ENCODE peak calls at places on chromosomes 2 and 18, in seven cellular contexts. I, J, U, T, H, C and A are unnamed samples.

GRCh38 chr2:226649871-226650660 is 149.6 kb downstream of the IRS1 start:
- DNase-seq in I (peak; percentile 27), J (peak; percentile 71), U (peak; percentile 96), T (peak; percentile 91), H (peak; percentile 5), C (no peak), A (peak; percentile 94)

GRCh38 chr2:189659734-189660133 is 1.5 kb upstream of the ASNSD1 start:
- DNase-seq in I (no peak), J (no peak), U (no peak), T (peak; percentile 52), H (no peak), C (no peak), A (no peak)

GRCh38 chr2:219570194-219570923 is 980 bp downstream of the OBSL1 start:
- DNase-seq in I (no peak), J (no peak), U (peak; percentile 52), T (peak; percentile 33), H (peak; percentile 46), C (peak; percentile 43), A (peak; percentile 40)

GRCh38 chr2:19543271-19544019 is 185.0 kb upstream of the OSR1 start:
- DNase-seq in I (no peak), J (no peak), U (no peak), T (no peak), H (no peak), C (no peak), A (no peak)

GRCh38 chr2:119873350-119874013 is 113.8 kb downstream of the PTPN4 start:
- DNase-seq in I (no peak), J (no peak), U (no peak), T (no peak), H (no peak), C (no peak), A (no peak)

GRCh38 chr2:177169810-177170514 is 42.6 kb upstream of the HNRNPA3 start:
- DNase-seq in I (no peak), J (peak; percentile 37), U (no peak), T (peak; percentile 92), H (no peak), C (peak; percentile 41), A (no peak)

GRCh38 chr2:9951272-9951521 is 296 bp upstream of the GRHL1 start:
- DNase-seq in I (no peak), J (no peak), U (no peak), T (no peak), H (no peak), C (no peak), A (no peak)

GRCh38 chr2:149271575-149271974 is 58.8 kb upstream of the LYPD6 start:
- DNase-seq in I (no peak), J (no peak), U (no peak), T (no peak), H (no peak), C (no peak), A (no peak)

GRCh38 chr2:177392373-177393246 is at the start of gene AGPS:
- DNase-seq in I (peak; percentile 67), J (peak; percentile 81), U (peak; percentile 71), T (peak; percentile 82), H (peak; percentile 70), C (peak; percentile 61), A (peak; percentile 84)

GRCh38 chr2:3147641-3148530 is 229.7 kb downstream of the EIPR1 start:
- DNase-seq in I (no peak), J (no peak), U (no peak), T (no peak), H (peak; percentile 63), C (no peak), A (no peak)

GRCh38 chr2:216139884-216140283 is 30.7 kb downstream of the XRCC5 start:
- DNase-seq in I (no peak), J (no peak), U (no peak), T (peak; percentile 34), H (no peak), C (peak; percentile 28), A (peak; percentile 7)

GRCh38 chr18:76673281-76674005 is 148.9 kb upstream of the ZNF236 start:
- DNase-seq in I (no peak), J (no peak), U (no peak), T (no peak), H (no peak), C (no peak), A (no peak)

GRCh38 chr2:209929369-209929768 is 73.1 kb upstream of the RPE start:
- DNase-seq in I (no peak), J (no peak), U (no peak), T (no peak), H (no peak), C (no peak), A (no peak)

GRCh38 chr2:234559609-234560008 is 62.7 kb upstream of the ARL4C start:
- DNase-seq in I (no peak), J (no peak), U (no peak), T (no peak), H (no peak), C (no peak), A (no peak)

GRCh38 chr2:229715895-229716507 is 1.6 kb upstream of the DNER start:
- DNase-seq in I (peak; percentile 24), J (peak; percentile 49), U (peak; percentile 37), T (peak; percentile 82), H (peak; percentile 87), C (peak; percentile 76), A (peak; percentile 42)

GRCh38 chr2:105437708-105438103 is 38.9 kb upstream of the FHL2 start:
- DNase-seq in I (no peak), J (no peak), U (peak; percentile 49), T (peak; percentile 73), H (no peak), C (no peak), A (peak; percentile 40)